ENCODE peak calls at places on chromosomes 6 and 20, in nine cellular contexts. E, B, U, L, I, T, P, W and F are unnamed samples.

GRCh38 chr20:50855498-50856474 is 60.9 kb downstream of the BCAS4 start:
- DNase-seq in E (no peak), B (no peak), U (peak; percentile 93), L (no peak), I (no peak), T (peak; percentile 59), P (no peak), W (no peak), F (no peak)

GRCh38 chr20:16846011-16846410 is 97.9 kb downstream of the OTOR start:
- DNase-seq in E (no peak), B (no peak), U (no peak), L (no peak), I (no peak), T (no peak), P (no peak), W (no peak), F (no peak)

GRCh38 chr6:127851197-127851596 is 49.7 kb downstream of the THEMIS start:
- DNase-seq in E (no peak), B (no peak), U (no peak), L (no peak), I (no peak), T (no peak), P (no peak), W (no peak), F (no peak)

GRCh38 chr20:8744228-8744844 is 324.6 kb upstream of the PLCB4 start:
- DNase-seq in E (no peak), B (no peak), U (no peak), L (no peak), I (no peak), T (no peak), P (no peak), W (no peak), F (no peak)

GRCh38 chr20:52494244-52494643 is 302.7 kb upstream of the ZFP64 start:
- DNase-seq in E (no peak), B (no peak), U (no peak), L (no peak), I (peak; percentile 97), T (no peak), P (no peak), W (no peak), F (peak; percentile 99)

GRCh38 chr6:72619883-72620696 is 1.8 kb upstream of the KCNQ5 start:
- DNase-seq in E (peak; percentile 66), B (no peak), U (peak; percentile 74), L (peak; percentile 18), I (peak; percentile 49), T (no peak), P (no peak), W (no peak), F (no peak)

GRCh38 chr6:34709386-34709785 is 12.8 kb upstream of the ILRUN start:
- DNase-seq in E (peak; percentile 87), B (no peak), U (no peak), L (no peak), I (no peak), T (no peak), P (no peak), W (no peak), F (no peak)

GRCh38 chr6:150770631-150771030 is 94.9 kb upstream of the MTHFD1L start:
- DNase-seq in E (no peak), B (no peak), U (no peak), L (no peak), I (no peak), T (no peak), P (no peak), W (no peak), F (no peak)

GRCh38 chr6:11172501-11173337 is 59.7 kb downstream of the NEDD9 start:
- DNase-seq in E (peak; percentile 84), B (no peak), U (peak; percentile 94), L (peak; percentile 63), I (peak; percentile 50), T (peak; percentile 18), P (no peak), W (no peak), F (no peak)

DNA sequence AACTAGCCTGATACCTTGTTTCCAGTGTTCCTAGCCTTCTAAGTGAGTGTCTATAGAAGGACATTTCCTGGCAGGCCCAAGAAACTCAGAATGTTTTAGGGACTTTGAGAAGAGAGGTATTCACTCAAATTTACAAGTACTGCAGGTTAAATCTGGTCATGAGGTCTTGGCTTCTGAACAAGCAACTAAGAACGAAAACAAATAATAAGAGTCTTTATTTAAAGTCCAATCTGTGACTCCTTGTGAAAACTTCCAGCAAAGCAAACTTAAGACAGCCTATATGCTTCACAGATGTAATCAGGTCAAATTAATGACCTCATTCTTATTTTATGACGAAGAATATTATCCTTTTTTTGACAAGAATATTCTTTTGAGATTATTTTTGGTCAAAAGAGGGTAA is 79.4 kb upstream of the PRSS16 start:
- DNase-seq in E (no peak), B (no peak), U (no peak), L (no peak), I (peak; percentile 30), T (no peak), P (no peak), W (no peak), F (no peak)
- H3K27ac ChIP-seq in E (no peak overlapping the region), B (no peak overlapping the region), U (no peak overlapping the region), L (no peak overlapping the region), I (peak overlapping the region; percentile 72), T (peak overlapping the region; percentile 79), P (no peak overlapping the region), W (no peak overlapping the region), F (peak overlapping the region; percentile 69)

GRCh38 chr20:49104365-49104648 is 58.2 kb downstream of the CSE1L start:
- DNase-seq in E (no peak), B (no peak), U (peak; percentile 56), L (no peak), I (no peak), T (no peak), P (no peak), W (no peak), F (no peak)

GRCh38 chr20:49103647-49104364 is 57.7 kb downstream of the CSE1L start:
- DNase-seq in E (no peak), B (no peak), U (no peak), L (no peak), I (no peak), T (no peak), P (no peak), W (no peak), F (no peak)

GRCh38 chr20:49106332-49106731 is 60.2 kb downstream of the CSE1L start:
- DNase-seq in E (no peak), B (no peak), U (no peak), L (no peak), I (no peak), T (no peak), P (no peak), W (no peak), F (no peak)

GRCh38 chr20:49100934-49101333 is 54.8 kb downstream of the CSE1L start:
- DNase-seq in E (no peak), B (no peak), U (no peak), L (no peak), I (peak; percentile 22), T (no peak), P (no peak), W (no peak), F (no peak)

GRCh38 chr20:49103019-49103418 is 56.9 kb downstream of the CSE1L start:
- DNase-seq in E (no peak), B (no peak), U (no peak), L (no peak), I (no peak), T (no peak), P (no peak), W (no peak), F (peak; percentile 73)
- H3K36me3 ChIP-seq in E (no peaks in the 10 kb centered on the region), B (peaks cover 32% of the 10 kb centered on the region), U (peaks cover 75% of the 10 kb centered on the region), L (peaks cover 15% of the 10 kb centered on the region), I (peaks cover 39% of the 10 kb centered on the region), T (peaks cover 34% of the 10 kb centered on the region), P (peaks cover 17% of the 10 kb centered on the region), W (peaks cover 25% of the 10 kb centered on the region), F (peaks cover 72% of the 10 kb centered on the region)

GRCh38 chr6:131808460-131809269 is 845 bp downstream of the ENPP1 start:
- DNase-seq in E (no peak), B (no peak), U (no peak), L (no peak), I (no peak), T (no peak), P (no peak), W (no peak), F (no peak)
- H3K4me1 ChIP-seq in E (peaks cover 4% of the 10 kb centered on the region), B (peaks cover 8% of the 10 kb centered on the region), U (no peaks in the 10 kb centered on the region), L (no peaks in the 10 kb centered on the region), I (no peaks in the 10 kb centered on the region), T (peaks cover 13% of the 10 kb centered on the region), P (peaks cover 16% of the 10 kb centered on the region), W (peaks cover 14% of the 10 kb centered on the region), F (no peaks in the 10 kb centered on the region)

GRCh38 chr6:43987838-43988439 is 139.3 kb downstream of the MRPL14 start:
- DNase-seq in E (no peak), B (no peak), U (no peak), L (no peak), I (no peak), T (no peak), P (no peak), W (no peak), F (no peak)
- H3K27ac ChIP-seq in E (no peak overlapping the region), B (no peak overlapping the region), U (no peak overlapping the region), L (no peak overlapping the region), I (no peak overlapping the region), T (no peak overlapping the region), P (no peak overlapping the region), W (no peak overlapping the region), F (no peak overlapping the region)

DNA sequence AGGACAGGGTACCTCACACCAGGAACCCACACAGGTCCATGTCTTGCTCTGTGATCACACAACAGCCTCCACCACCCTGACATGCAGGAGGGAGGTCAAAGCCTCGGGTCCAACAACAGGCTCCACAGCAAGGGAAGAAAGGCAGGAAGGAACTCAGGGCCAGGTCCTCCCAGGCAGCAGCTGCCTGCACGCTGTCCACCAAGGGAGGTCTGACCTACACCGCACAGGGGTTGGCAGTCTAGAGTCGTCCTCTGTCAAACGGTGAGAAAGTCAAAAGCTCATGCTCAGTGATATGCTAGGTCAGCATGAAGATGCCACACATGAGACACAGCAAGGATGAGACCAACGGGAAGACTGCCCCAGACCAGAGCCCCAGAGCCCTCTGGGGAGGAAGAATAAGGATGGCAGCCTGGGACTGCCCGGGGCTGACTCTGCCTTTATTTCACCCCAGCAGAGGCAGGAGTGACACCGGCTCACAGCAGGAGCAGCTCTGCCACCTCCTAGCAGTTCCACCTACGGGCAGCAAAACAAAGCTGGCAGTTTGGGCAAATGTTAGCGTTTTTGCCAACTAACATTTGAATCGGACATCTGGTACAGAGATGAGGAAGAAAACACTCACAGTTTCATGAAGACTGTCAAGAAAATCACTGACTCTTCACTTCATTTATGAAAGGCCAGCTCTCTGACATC is 8.5 kb downstream of the GMEB2 start:
- DNase-seq in E (peak; percentile 15), B (no peak), U (no peak), L (no peak), I (no peak), T (no peak), P (no peak), W (no peak), F (peak; percentile 72)
- H3K36me3 ChIP-seq in E (no peaks in the 10 kb centered on the region), B (peaks cover 15% of the 10 kb centered on the region), U (peaks cover 37% of the 10 kb centered on the region), L (peaks cover 31% of the 10 kb centered on the region), I (peaks cover 50% of the 10 kb centered on the region), T (peaks cover 9% of the 10 kb centered on the region), P (no peaks in the 10 kb centered on the region), W (peaks cover 25% of the 10 kb centered on the region), F (peaks cover 56% of the 10 kb centered on the region)